ENCODE peak calls at places on chromosomes 13 and 19, in six cellular contexts. E is tibial artery, Q is fibroblast of mammary gland, B is astrocyte of the spinal cord, Y is choroid plexus epithelial cell, V is astrocyte of the cerebellum. G is an unnamed sample.

GRCh38 chr19:9597027-9597426 is 12.7 kb upstream of the ZNF121 start:
- DNase-seq in E (no peak), Q (peak), B (peak), Y (peak), V (peak), G (no peak)

GRCh38 chr13:74867460-74867859 is 614.5 kb downstream of the TBC1D4 start:
- DNase-seq in E (no peak), Q (peak), B (no peak), Y (peak), V (no peak), G (no peak)

GRCh38 chr19:6066661-6067646 is 43.3 kb downstream of the RFX2 start:
- DNase-seq in E (peak), Q (peak), B (peak), Y (peak), V (peak), G (no peak)

GRCh38 chr19:18173572-18174294 is at the start of gene IFI30:
- DNase-seq in E (peak), Q (peak), B (no peak), Y (peak), V (no peak), G (peak)

GRCh38 chr19:4430760-4431159 is 26.8 kb downstream of the UBXN6 start:
- DNase-seq in E (no peak), Q (no peak), B (no peak), Y (no peak), V (no peak), G (peak)

GRCh38 chr13:109605846-109606245 is 180.5 kb downstream of the IRS2 start:
- DNase-seq in E (no peak), Q (no peak), B (no peak), Y (no peak), V (no peak), G (no peak)

GRCh38 chr19:47619763-47620162 is 10.8 kb downstream of the BICRA start:
- DNase-seq in E (no peak), Q (no peak), B (peak), Y (peak), V (no peak), G (no peak)

GRCh38 chr13:33405371-33405770 is 119.8 kb upstream of the STARD13 start:
- DNase-seq in E (no peak), Q (no peak), B (no peak), Y (no peak), V (no peak), G (no peak)

GRCh38 chr13:98513837-98514236 is 63.1 kb downstream of the STK24 start:
- DNase-seq in E (no peak), Q (no peak), B (no peak), Y (no peak), V (no peak), G (no peak)

GRCh38 chr13:50011461-50011860 is 3.8 kb upstream of the KCNRG start:
- DNase-seq in E (no peak), Q (no peak), B (no peak), Y (no peak), V (no peak), G (no peak)

GRCh38 chr13:111973186-111974064 is 93.5 kb upstream of the SOX1 start:
- DNase-seq in E (no peak), Q (no peak), B (no peak), Y (no peak), V (no peak), G (no peak)

GRCh38 chr13:20512042-20512683 is 13.5 kb downstream of the CRYL1 start:
- DNase-seq in E (no peak), Q (no peak), B (no peak), Y (no peak), V (no peak), G (no peak)

GRCh38 chr19:18353378-18354005 is 13.1 kb downstream of the PGPEP1 start:
- DNase-seq in E (no peak), Q (no peak), B (no peak), Y (no peak), V (no peak), G (no peak)

GRCh38 chr13:26985285-26985878 is 186.2 kb downstream of the USP12 start:
- DNase-seq in E (peak), Q (peak), B (peak), Y (peak), V (peak), G (peak)

GRCh38 chr19:33419763-33420080 is 46.2 kb downstream of the CEBPG start:
- DNase-seq in E (no peak), Q (no peak), B (no peak), Y (no peak), V (no peak), G (no peak)

GRCh38 chr13:76647550-76647949 is 238.7 kb downstream of the KCTD12 start:
- DNase-seq in E (no peak), Q (no peak), B (no peak), Y (no peak), V (no peak), G (no peak)

GRCh38 chr19:57746580-57747471 is at the start of gene ZNF776:
- DNase-seq in E (peak), Q (peak), B (peak), Y (peak), V (peak), G (peak)

GRCh38 chr13:39451860-39452301 is 151.1 kb downstream of the LHFPL6 start:
- DNase-seq in E (peak), Q (peak), B (peak), Y (peak), V (peak), G (peak)

GRCh38 chr13:86856996-86857395 is 814.2 kb upstream of the SLITRK5 start:
- DNase-seq in E (no peak), Q (peak), B (peak), Y (peak), V (no peak), G (no peak)

GRCh38 chr13:53781941-53782340 is 753.3 kb downstream of the OLFM4 start:
- DNase-seq in E (no peak), Q (no peak), B (no peak), Y (no peak), V (no peak), G (no peak)

GRCh38 chr19:48856921-48857320 is 11.5 kb downstream of the PLEKHA4 start:
- DNase-seq in E (no peak), Q (no peak), B (peak), Y (no peak), V (no peak), G (no peak)

GRCh38 chr13:111661052-111661451 is 340.6 kb downstream of the TEX29 start:
- DNase-seq in E (no peak), Q (no peak), B (no peak), Y (no peak), V (no peak), G (no peak)

GRCh38 chr19:28574212-28574611 is 638.7 kb downstream of the UQCRFS1 start:
- DNase-seq in E (peak), Q (no peak), B (no peak), Y (no peak), V (no peak), G (no peak)

GRCh38 chr19:41753159-41753558 is 2.2 kb upstream of the CEACAM6 start:
- DNase-seq in E (no peak), Q (peak), B (no peak), Y (peak), V (no peak), G (peak)

GRCh38 chr13:39506559-39507390 is 96.2 kb downstream of the LHFPL6 start:
- DNase-seq in E (no peak), Q (no peak), B (peak), Y (peak), V (no peak), G (no peak)

GRCh38 chr19:45590300-45591003 is 5.8 kb upstream of the OPA3 start:
- DNase-seq in E (no peak), Q (no peak), B (no peak), Y (no peak), V (no peak), G (no peak)

GRCh38 chr13:66809496-66809895 is 420.6 kb downstream of the PCDH9 start:
- DNase-seq in E (no peak), Q (no peak), B (no peak), Y (peak), V (no peak), G (no peak)

GRCh38 chr19:41808663-41809566 is 12.5 kb downstream of the CEACAM3 start:
- DNase-seq in E (no peak), Q (no peak), B (no peak), Y (no peak), V (no peak), G (no peak)

GRCh38 chr19:33957804-33958203 is 161.1 kb downstream of the KCTD15 start:
- DNase-seq in E (peak), Q (no peak), B (no peak), Y (no peak), V (no peak), G (no peak)

GRCh38 chr19:4338441-4339350 is at the start of gene STAP2:
- DNase-seq in E (no peak), Q (no peak), B (no peak), Y (peak), V (no peak), G (peak)

GRCh38 chr19:45130888-45131615 is 29.7 kb downstream of the NKPD1 start:
- DNase-seq in E (no peak), Q (no peak), B (peak), Y (peak), V (no peak), G (peak)

GRCh38 chr19:2444251-2445002 is 12.3 kb downstream of the LMNB2 start:
- DNase-seq in E (no peak), Q (no peak), B (no peak), Y (no peak), V (no peak), G (no peak)

GRCh38 chr19:51142119-51142518 is at the start of gene SIGLEC7:
- DNase-seq in E (no peak), Q (no peak), B (no peak), Y (no peak), V (no peak), G (no peak)

GRCh38 chr19:5148794-5149190 is 179.9 kb downstream of the KDM4B start:
- DNase-seq in E (peak), Q (no peak), B (no peak), Y (no peak), V (no peak), G (no peak)

GRCh38 chr13:29576581-29576980 is 18.9 kb downstream of the SLC7A1 start:
- DNase-seq in E (no peak), Q (no peak), B (no peak), Y (no peak), V (no peak), G (no peak)

DNA sequence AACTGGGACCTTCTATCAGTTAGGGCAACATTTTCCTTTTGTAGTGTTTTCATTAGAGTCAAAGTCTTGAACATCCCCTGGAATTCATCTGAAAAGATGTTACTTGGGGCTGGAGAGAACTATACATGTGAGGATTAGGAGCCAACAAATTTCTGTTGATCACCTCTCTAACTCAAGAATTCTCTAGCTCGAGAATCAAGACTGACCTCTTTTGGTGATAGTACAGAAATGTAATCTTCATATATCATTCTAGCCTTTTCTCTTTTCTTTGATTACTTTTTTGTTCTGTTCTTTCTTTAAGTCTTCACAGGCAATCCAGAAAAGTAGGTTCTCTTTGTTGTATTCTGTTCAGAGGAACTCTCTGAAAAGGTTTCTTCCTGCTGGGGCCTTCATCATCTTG is 26.4 kb downstream of the ELF1 start:
- DNase-seq in E (no peak), Q (no peak), B (no peak), Y (peak), V (no peak), G (no peak)
- TF ChIP-seq CTCF in E (no peak), Q (no peak), B (no peak), Y (peak), V (no peak), G (no peak)

GRCh38 chr19:7681336-7682174 is 922 bp downstream of the TRAPPC5 start:
- DNase-seq in E (peak), Q (peak), B (peak), Y (peak), V (peak), G (peak)

GRCh38 chr19:7679771-7680605 is 645 bp upstream of the TRAPPC5 start:
- DNase-seq in E (no peak), Q (no peak), B (no peak), Y (no peak), V (no peak), G (no peak)

GRCh38 chr19:7679017-7679720 is 1.5 kb upstream of the TRAPPC5 start:
- DNase-seq in E (no peak), Q (no peak), B (no peak), Y (no peak), V (no peak), G (peak)

GRCh38 chr19:7680606-7681335 is at the start of gene TRAPPC5:
- DNase-seq in E (peak), Q (peak), B (peak), Y (peak), V (peak), G (peak)

GRCh38 chr19:7682175-7682855 is 1.7 kb downstream of the TRAPPC5 start:
- DNase-seq in E (no peak), Q (no peak), B (no peak), Y (no peak), V (no peak), G (no peak)
- H3K4me3 ChIP-seq in E (peak), Q (peak), B (peak), Y (peak), V (peak), G (peak)

DNA sequence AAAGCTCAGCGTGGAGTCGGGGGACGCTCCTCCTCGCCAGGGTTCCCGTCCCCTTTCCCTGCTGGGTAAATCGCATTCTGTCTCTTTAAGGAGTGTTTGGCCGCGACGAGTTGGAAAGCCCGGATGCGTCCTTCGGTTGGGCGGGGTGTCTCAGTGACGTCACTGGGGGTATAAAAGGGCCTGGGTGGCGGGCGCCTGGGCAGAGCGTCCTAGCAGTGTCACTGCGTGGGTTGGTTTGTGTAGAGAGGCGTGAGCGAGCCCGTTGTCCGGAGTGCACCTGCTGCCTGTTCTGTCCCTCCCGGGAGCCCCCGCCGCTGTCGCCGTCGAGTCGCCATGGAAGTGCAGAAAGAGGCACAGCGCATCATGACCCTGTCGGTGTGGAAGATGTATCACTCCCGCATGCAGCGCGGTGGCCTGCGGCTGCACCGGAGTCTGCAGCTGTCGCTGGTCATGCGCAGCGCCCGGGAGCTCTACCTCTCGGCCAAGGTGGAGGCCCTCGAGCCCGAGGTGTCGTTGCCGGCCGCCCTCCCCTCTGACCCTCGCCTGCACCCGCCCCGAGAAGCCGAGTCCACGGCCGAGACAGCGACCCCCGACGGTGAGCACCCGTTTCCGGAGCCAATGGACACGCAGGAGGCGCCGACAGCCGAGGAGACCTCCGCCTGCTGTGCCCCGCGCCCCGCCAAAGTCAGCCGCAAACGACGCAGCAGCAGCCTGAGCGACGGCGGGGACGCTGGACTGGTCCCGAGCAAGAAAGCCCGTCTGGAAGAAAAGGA is 2.8 kb downstream of the IER2 start:
- DNase-seq in E (peak), Q (peak), B (peak), Y (peak), V (peak), G (peak)
- TF ChIP-seq CTCF in E (peak), Q (no peak), B (no peak), Y (peak), V (no peak), G (no peak)

DNA sequence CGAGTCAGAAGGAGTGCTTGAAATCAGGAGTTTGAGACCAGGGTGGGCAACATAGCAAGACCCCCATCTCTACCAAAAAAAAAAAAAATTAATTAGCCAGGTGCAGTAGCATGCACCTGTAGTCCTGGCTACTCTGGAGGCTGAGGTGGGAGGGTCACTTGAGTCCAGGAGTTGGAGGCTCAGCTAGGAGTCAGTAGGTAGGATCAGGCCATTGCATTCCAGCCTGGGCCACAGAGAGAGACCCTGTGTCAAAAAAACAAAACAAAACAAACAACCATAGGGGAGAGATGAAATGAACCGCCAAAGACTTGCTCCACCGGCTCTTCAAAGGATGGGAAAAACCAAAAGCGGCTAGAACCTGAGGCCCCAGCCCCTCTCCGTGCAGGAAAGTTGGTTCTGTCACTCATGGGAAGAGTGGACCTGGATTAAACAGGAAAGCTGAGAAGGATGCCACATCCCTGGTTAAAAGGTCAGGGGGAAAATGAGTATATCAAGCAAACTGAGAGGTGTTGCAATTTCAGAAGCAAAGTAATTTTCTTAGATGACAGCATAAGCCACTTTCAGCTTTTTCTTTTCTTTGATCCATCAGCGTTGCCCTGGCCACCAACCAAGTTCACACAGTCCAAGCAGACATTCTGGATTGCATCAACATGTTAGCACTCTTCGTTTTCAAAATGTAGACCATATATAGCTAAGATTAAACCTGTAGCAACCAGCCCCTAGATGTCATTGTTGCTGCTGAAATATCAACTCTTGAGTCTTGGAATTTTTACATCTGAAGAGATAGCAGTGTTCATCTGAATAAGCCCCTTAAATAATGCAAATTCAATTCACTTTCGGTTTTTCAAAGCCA is 8.9 kb upstream of the ZNF507 start:
- DNase-seq in E (no peak), Q (peak), B (peak), Y (peak), V (no peak), G (no peak)
- H3K4me3 ChIP-seq in E (peak), Q (no peak), B (no peak), Y (no peak), V (no peak), G (no peak)

GRCh38 chr13:43981091-43981490 is 101.4 kb downstream of the LACC1 start:
- DNase-seq in E (no peak), Q (no peak), B (no peak), Y (no peak), V (no peak), G (peak)
- TF ChIP-seq CTCF in E (no peak), Q (no peak), B (no peak), Y (no peak), V (no peak), G (peak)

GRCh38 chr19:1064661-1065605 is 2.0 kb upstream of the ARHGAP45 start:
- DNase-seq in E (peak), Q (peak), B (peak), Y (peak), V (peak), G (peak)
- H3K4me3 ChIP-seq in E (no peak), Q (no peak), B (no peak), Y (no peak), V (no peak), G (no peak)

DNA sequence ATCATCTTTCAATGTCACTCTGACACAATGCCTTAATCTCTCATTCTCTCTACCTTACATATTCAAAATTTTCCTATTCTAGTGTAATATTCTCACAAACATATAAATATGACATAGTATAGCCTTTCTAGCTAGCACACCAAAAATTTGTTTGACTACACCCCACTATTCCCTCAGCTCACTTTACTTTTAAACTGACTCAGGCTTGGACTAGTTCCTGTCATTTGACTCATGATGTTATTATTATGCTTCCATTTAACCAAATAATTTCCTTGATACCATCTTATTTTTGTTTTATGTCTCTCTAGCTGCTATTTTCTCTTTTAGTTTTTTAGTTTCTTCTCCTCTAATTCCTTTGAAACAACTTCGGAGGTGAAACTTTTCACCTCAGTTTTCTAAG is 1745.6 kb upstream of the PCDH20 start:
- DNase-seq in E (no peak), Q (peak), B (no peak), Y (peak), V (no peak), G (no peak)
- TF ChIP-seq CTCF in E (no peak), Q (no peak), B (no peak), Y (no peak), V (no peak), G (no peak)